ENCODE peak calls at places on chromosomes 7 and 10, in four cellular contexts. T is Kasumi-1, M is mammary epithelial cell, F is SK-N-DZ. Q is an unnamed sample.

GRCh38 chr10:50367732-50368131 is 116.4 kb upstream of the ASAH2 start:
- DNase-seq in T (peak), M (peak), F (peak), Q (no peak)

GRCh38 chr7:6286486-6286885 is 14.1 kb upstream of the CYTH3 start:
- DNase-seq in T (no peak), M (no peak), F (no peak), Q (no peak)

GRCh38 chr10:129971381-129972144 is 7.5 kb upstream of the EBF3 start:
- DNase-seq in T (peak), M (no peak), F (peak), Q (peak)

GRCh38 chr10:109835257-109835656 is 88.1 kb downstream of the XPNPEP1 start:
- DNase-seq in T (no peak), M (no peak), F (no peak), Q (no peak)

GRCh38 chr10:26468291-26468690 is 30.1 kb downstream of the APBB1IP start:
- DNase-seq in T (no peak), M (no peak), F (no peak), Q (no peak)

GRCh38 chr10:18658301-18658991 is 785 bp upstream of the ARL5B start:
- DNase-seq in T (no peak), M (peak), F (no peak), Q (peak)

GRCh38 chr7:151876112-151876898 is 610 bp downstream of the PRKAG2 start:
- DNase-seq in T (peak), M (peak), F (peak), Q (peak)

GRCh38 chr7:78139335-78139734 is 340.8 kb downstream of the PHTF2 start:
- DNase-seq in T (no peak), M (no peak), F (peak), Q (no peak)

GRCh38 chr10:101724446-101724845 is 29.5 kb upstream of the FBXW4 start:
- DNase-seq in T (no peak), M (no peak), F (no peak), Q (no peak)

GRCh38 chr7:116210345-116211005 is at the start of gene TES:
- DNase-seq in T (peak), M (peak), F (no peak), Q (peak)

GRCh38 chr10:31725436-31725835 is 203.2 kb downstream of the ARHGAP12 start:
- DNase-seq in T (no peak), M (no peak), F (no peak), Q (no peak)

GRCh38 chr7:74269757-74270277 is 15.6 kb upstream of the RFC2 start:
- DNase-seq in T (peak), M (peak), F (peak), Q (peak)

GRCh38 chr7:155789001-155789725 is 23.1 kb downstream of the SHH start:
- DNase-seq in T (no peak), M (peak), F (no peak), Q (no peak)

GRCh38 chr7:75054744-75055527 is 18.7 kb downstream of the RCC1L start:
- DNase-seq in T (no peak), M (peak), F (no peak), Q (no peak)

GRCh38 chr7:41956712-41957111 is 253.8 kb upstream of the INHBA start:
- DNase-seq in T (peak), M (no peak), F (no peak), Q (no peak)

GRCh38 chr10:123974406-123974805 is 82.8 kb upstream of the CPXM2 start:
- DNase-seq in T (no peak), M (peak), F (no peak), Q (no peak)

GRCh38 chr7:12889391-12889790 is 202.0 kb downstream of the ARL4A start:
- DNase-seq in T (no peak), M (no peak), F (no peak), Q (no peak)

GRCh38 chr10:116109481-116109880 is 163.5 kb downstream of the GFRA1 start:
- DNase-seq in T (no peak), M (no peak), F (no peak), Q (no peak)

GRCh38 chr10:48903151-48903550 is 36.5 kb downstream of the LRRC18 start:
- DNase-seq in T (no peak), M (no peak), F (no peak), Q (no peak)

GRCh38 chr7:137591444-137591843 is 247.9 kb upstream of the PTN start:
- DNase-seq in T (no peak), M (peak), F (no peak), Q (no peak)

GRCh38 chr10:44880090-44880715 is 30.9 kb upstream of the TMEM72 start:
- DNase-seq in T (no peak), M (no peak), F (no peak), Q (no peak)

GRCh38 chr7:157892751-157893150 is 555.9 kb downstream of the DNAJB6 start:
- DNase-seq in T (no peak), M (no peak), F (no peak), Q (no peak)

GRCh38 chr7:7779888-7780287 is 61.5 kb upstream of the RPA3 start:
- DNase-seq in T (no peak), M (no peak), F (no peak), Q (no peak)

GRCh38 chr10:14413583-14413982 is 82.9 kb upstream of the FRMD4A start:
- DNase-seq in T (no peak), M (no peak), F (no peak), Q (no peak)

GRCh38 chr10:85916192-85916747 is 450.3 kb downstream of the GRID1 start:
- DNase-seq in T (no peak), M (no peak), F (no peak), Q (no peak)

GRCh38 chr7:128215281-128215680 is 25.8 kb upstream of the LEP start:
- DNase-seq in T (no peak), M (peak), F (no peak), Q (no peak)

GRCh38 chr10:132374176-132374575 is 22.8 kb upstream of the PWWP2B start:
- DNase-seq in T (no peak), M (no peak), F (no peak), Q (no peak)

GRCh38 chr7:29488977-29489376 is 74.7 kb upstream of the PRR15 start:
- DNase-seq in T (no peak), M (peak), F (no peak), Q (no peak)

GRCh38 chr7:83271212-83272099 is 108.8 kb upstream of the PCLO start:
- DNase-seq in T (peak), M (peak), F (peak), Q (no peak)

GRCh38 chr10:121325490-121326231 is 272.6 kb downstream of the FGFR2 start:
- DNase-seq in T (no peak), M (peak), F (no peak), Q (no peak)

GRCh38 chr10:8721641-8722040 is 667.2 kb downstream of the GATA3 start:
- DNase-seq in T (no peak), M (peak), F (no peak), Q (no peak)

GRCh38 chr7:2266911-2267310 is 24.9 kb downstream of the NUDT1 start:
- DNase-seq in T (no peak), M (peak), F (no peak), Q (no peak)